ENCODE peak calls at places on chromosomes 1 and 21, in four cellular contexts. D is iPS-NIHi11, L is foreskin melanocyte, R is HL-60. T is an unnamed sample.

GRCh38 chr1:210801501-210801900 is 332.4 kb downstream of the KCNH1 start:
- DNase-seq in D (no peak), L (no peak), R (no peak), T (no peak)

GRCh38 chr1:201693019-201693372 is 136.0 kb upstream of the IPO9 start:
- DNase-seq in D (no peak), L (no peak), R (no peak), T (no peak)

GRCh38 chr1:31154632-31155215 is 85.0 kb downstream of the NKAIN1 start:
- DNase-seq in D (peak), L (peak), R (peak), T (peak)

GRCh38 chr21:44702111-44702972 is 5.4 kb downstream of the KRTAP10-12 start:
- DNase-seq in D (no peak), L (no peak), R (no peak), T (no peak)

GRCh38 chr1:46449223-46450159 is 40.1 kb upstream of the DMBX1 start:
- DNase-seq in D (no peak), L (no peak), R (no peak), T (no peak)

GRCh38 chr1:39214021-39214713 is 9.7 kb downstream of the MACF1 start:
- DNase-seq in D (peak), L (peak), R (no peak), T (no peak)

GRCh38 chr1:44036409-44037111 is 5.3 kb upstream of the SLC6A9 start:
- DNase-seq in D (peak), L (peak), R (peak), T (peak)

GRCh38 chr1:31957701-31958674 is 19.8 kb upstream of the PTP4A2 start:
- DNase-seq in D (no peak), L (no peak), R (peak), T (no peak)

GRCh38 chr1:63032171-63032570 is 248.2 kb downstream of the ATG4C start:
- DNase-seq in D (no peak), L (no peak), R (no peak), T (no peak)